ENCODE peak calls at places on chromosome 9, in ten cellular contexts. W, B, D, E, F, Y, S, J, V and P are unnamed samples.

GRCh38 chr9:123266655-123267421 is 1.5 kb downstream of the STRBP start:
- DNase-seq in F (no peak), E (no peak), D (no peak), V (no peak), S (no peak), B (no peak), W (no peak), J (no peak), Y (no peak), P (no peak)

GRCh38 chr9:23254404-23255184 is 571.4 kb downstream of the ELAVL2 start:
- DNase-seq in E (no peak), B (no peak), W (no peak), S (no peak), Y (no peak), J (no peak), F (no peak), V (no peak), D (no peak), P (no peak)

GRCh38 chr9:93666279-93666784 is 89.9 kb downstream of the PHF2 start:
- DNase-seq in E (no peak), Y (no peak), V (no peak), J (peak), S (no peak), B (no peak), F (peak), W (no peak), D (no peak), P (no peak)

GRCh38 chr9:36191290-36191645 is 547 bp downstream of the CLTA start:
- DNase-seq in S (no peak), W (no peak), F (peak), E (peak), J (peak), V (no peak), B (peak), D (no peak), Y (no peak), P (peak)

GRCh38 chr9:34578241-34579096 is 11.1 kb downstream of the CNTFR start:
- DNase-seq in V (no peak), J (peak), F (no peak), D (peak), W (peak), B (peak), S (no peak), E (peak), Y (no peak), P (peak)

GRCh38 chr9:1869843-1870242 is 145.3 kb upstream of the SMARCA2 start:
- DNase-seq in S (peak), F (no peak), W (no peak), E (peak), Y (peak), D (no peak), B (peak), J (peak), V (peak), P (peak)

GRCh38 chr9:116592926-116593325 is 94.2 kb upstream of the TRIM32 start:
- DNase-seq in B (peak), V (no peak), Y (no peak), E (no peak), F (no peak), S (no peak), D (no peak), J (no peak), W (no peak), P (peak)

GRCh38 chr9:93650448-93650847 is 74.1 kb downstream of the PHF2 start:
- DNase-seq in Y (no peak), E (no peak), S (no peak), B (no peak), J (peak), D (no peak), V (no peak), W (no peak), F (peak), P (no peak)

GRCh38 chr9:3241290-3241689 is 284.5 kb downstream of the RFX3 start:
- DNase-seq in J (no peak), W (peak), Y (no peak), F (no peak), D (no peak), E (peak), V (no peak), S (no peak), B (peak), P (peak)

GRCh38 chr9:134375011-134375390 is 48.7 kb downstream of the RXRA start:
- DNase-seq in Y (peak), S (no peak), F (peak), E (peak), B (no peak), D (no peak), V (no peak), W (no peak), J (peak), P (peak)

GRCh38 chr9:70874451-70874850 is 247.0 kb downstream of the TRPM3 start:
- DNase-seq in D (no peak), J (no peak), W (peak), S (no peak), B (no peak), Y (no peak), E (peak), V (no peak), F (no peak), P (peak)

GRCh38 chr9:122168356-122168755 is 8.6 kb downstream of the MORN5 start:
- DNase-seq in D (no peak), F (no peak), S (no peak), E (no peak), Y (no peak), J (no peak), B (no peak), V (no peak), W (no peak), P (no peak)

GRCh38 chr9:138049779-138050471 is 172.3 kb downstream of the CACNA1B start:
- DNase-seq in J (no peak), V (no peak), W (no peak), F (no peak), Y (no peak), E (no peak), D (no peak), B (no peak), S (no peak), P (no peak)

GRCh38 chr9:93963969-93964368 is 8.8 kb upstream of the BARX1 start:
- DNase-seq in F (no peak), E (peak), B (no peak), V (no peak), Y (no peak), S (no peak), D (peak), W (no peak), J (no peak), P (no peak)

GRCh38 chr9:20941177-20941690 is 90.2 kb downstream of the HACD4 start:
- DNase-seq in E (peak), S (peak), B (peak), J (peak), D (peak), W (peak), V (peak), F (no peak), Y (peak), P (peak)

GRCh38 chr9:20649381-20649780 is 27.1 kb upstream of the MLLT3 start:
- DNase-seq in S (no peak), V (no peak), W (no peak), E (peak), D (no peak), J (no peak), B (peak), F (no peak), Y (no peak), P (peak)

GRCh38 chr9:134182554-134183219 is 18.3 kb upstream of the RNU6ATAC start:
- DNase-seq in Y (no peak), S (no peak), V (no peak), D (peak), J (peak), W (no peak), E (no peak), B (peak), F (no peak), P (peak)

GRCh38 chr9:113582698-113583200 is 119.2 kb downstream of the RGS3 start:
- DNase-seq in V (no peak), Y (no peak), D (no peak), J (no peak), W (no peak), F (no peak), E (no peak), S (no peak), B (no peak), P (no peak)

GRCh38 chr9:94937214-94937903 is 210.9 kb downstream of the AOPEP start:
- DNase-seq in J (no peak), Y (no peak), W (peak), V (peak), E (peak), D (peak), F (no peak), S (no peak), B (peak), P (peak)

GRCh38 chr9:371349-371748 is 156.7 kb downstream of the DOCK8 start:
- DNase-seq in J (peak), V (no peak), Y (no peak), E (no peak), S (no peak), B (peak), D (no peak), F (no peak), W (no peak), P (no peak)

GRCh38 chr9:127175764-127176163 is 53.3 kb upstream of the ANGPTL2 start:
- DNase-seq in E (no peak), Y (no peak), S (no peak), J (no peak), D (no peak), B (no peak), V (no peak), F (no peak), W (no peak), P (peak)

GRCh38 chr9:121786998-121787422 is 135.6 kb downstream of the DAB2IP start:
- DNase-seq in Y (no peak), F (no peak), S (no peak), W (no peak), J (no peak), V (no peak), B (no peak), E (no peak), D (no peak), P (no peak)

GRCh38 chr9:128723352-128723865 is 518 bp downstream of the ZDHHC12 start:
- DNase-seq in W (no peak), V (no peak), F (no peak), D (no peak), Y (no peak), J (no peak), E (no peak), S (no peak), B (no peak), P (no peak)

GRCh38 chr9:90983394-90983793 is 181.8 kb downstream of the SYK start:
- DNase-seq in D (no peak), E (no peak), V (no peak), Y (no peak), F (no peak), J (no peak), B (no peak), S (no peak), W (no peak), P (no peak)

GRCh38 chr9:9257999-9258398 is 1354.8 kb downstream of the PTPRD start:
- DNase-seq in J (no peak), W (no peak), B (no peak), D (no peak), S (no peak), E (no peak), V (no peak), Y (no peak), F (no peak), P (no peak)

GRCh38 chr9:116891438-116891837 is 204.3 kb downstream of the TRIM32 start:
- DNase-seq in V (no peak), F (no peak), Y (no peak), W (no peak), B (no peak), J (no peak), E (no peak), D (no peak), S (no peak), P (no peak)

GRCh38 chr9:88025411-88026132 is 51.2 kb upstream of the CDK20 start:
- DNase-seq in D (no peak), J (no peak), V (no peak), B (no peak), Y (no peak), E (no peak), S (no peak), W (no peak), F (no peak), P (no peak)
- TF ChIP-seq CTCF in D (no peak), J (no peak), V (no peak), B (no peak), Y (no peak), E (no peak), S (peak), W (no peak), F (no peak), P (no peak)

DNA sequence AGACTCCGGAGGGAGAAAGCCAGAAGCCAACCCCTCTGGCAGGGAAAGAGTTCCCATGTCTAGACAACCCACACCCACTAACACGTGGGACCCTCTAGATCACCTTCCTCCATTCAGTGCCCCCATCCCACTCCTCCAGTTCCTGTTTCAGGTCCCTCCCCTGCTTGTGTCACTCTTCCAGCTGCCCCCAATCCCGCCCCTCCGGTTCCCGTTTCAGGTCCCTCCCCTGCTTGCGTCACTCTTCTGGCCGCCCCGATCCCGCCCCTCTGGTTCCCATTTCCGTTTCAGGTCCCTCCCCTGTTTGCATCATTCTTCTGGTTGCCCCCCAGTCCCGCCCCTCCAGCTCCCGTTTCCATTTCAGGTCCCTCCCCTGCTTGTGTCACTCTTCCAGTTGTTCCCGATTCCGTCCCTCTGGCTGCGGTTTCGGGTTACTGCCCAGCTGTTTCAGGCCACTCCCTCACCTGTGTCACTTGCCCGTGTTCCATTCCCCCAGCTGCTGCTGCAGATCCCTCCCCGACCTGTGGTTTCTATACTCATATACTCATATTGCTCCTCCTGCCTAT is 64.8 kb upstream of the RANBP6 start:
- DNase-seq in F (peak), S (peak), D (peak), V (peak), Y (peak), J (no peak), W (peak), B (peak), E (peak), P (peak)
- H3K4me3 ChIP-seq in F (peak), S (peak), D (peak), V (peak), Y (peak), J (no peak), W (peak), B (peak), E (peak), P (peak)

DNA sequence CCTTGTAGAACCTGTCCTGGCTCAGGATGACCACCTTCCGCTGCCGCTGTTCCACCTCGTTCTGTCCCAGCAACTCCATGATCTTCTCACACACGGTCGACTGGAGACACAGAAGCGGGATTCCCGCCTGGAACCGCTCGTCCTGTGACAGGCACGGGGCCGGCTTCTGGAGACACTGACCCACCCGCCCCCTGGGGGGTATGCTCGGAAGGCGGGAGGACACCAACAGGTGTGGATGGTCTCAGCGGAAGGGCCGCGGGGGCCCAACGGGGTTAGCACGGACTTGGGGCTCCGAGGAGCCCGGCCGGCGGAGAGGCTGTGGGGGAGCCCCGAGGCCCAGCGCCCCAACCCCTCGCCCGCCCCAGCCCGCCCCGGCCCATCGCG is 525 bp downstream of the UCK1 start:
- DNase-seq in V (peak), Y (peak), D (peak), F (peak), W (no peak), S (peak), J (peak), E (peak), B (peak), P (peak)
- TF ChIP-seq CTCF in V (no peak), Y (no peak), D (no peak), F (no peak), W (no peak), S (no peak), J (peak), E (peak), B (peak), P (no peak)

GRCh38 chr9:37210737-37211523 is 90.6 kb downstream of the ZCCHC7 start:
- DNase-seq in E (no peak), Y (no peak), V (no peak), F (no peak), W (no peak), D (peak), S (no peak), B (no peak), J (no peak), P (no peak)

GRCh38 chr9:37206121-37206620 is 85.8 kb downstream of the ZCCHC7 start:
- DNase-seq in S (no peak), J (no peak), V (no peak), D (no peak), Y (no peak), B (no peak), E (no peak), W (no peak), F (no peak), P (no peak)

GRCh38 chr9:37215456-37216229 is 95.3 kb downstream of the ZCCHC7 start:
- DNase-seq in E (peak), Y (no peak), D (peak), J (no peak), S (no peak), W (no peak), V (no peak), B (peak), F (no peak), P (peak)

GRCh38 chr9:37212435-37212834 is 92.1 kb downstream of the ZCCHC7 start:
- DNase-seq in E (no peak), J (no peak), F (no peak), Y (no peak), D (no peak), V (no peak), S (no peak), B (no peak), W (no peak), P (no peak)

GRCh38 chr9:37209431-37210386 is 89.3 kb downstream of the ZCCHC7 start:
- DNase-seq in J (peak), S (peak), V (no peak), B (peak), Y (no peak), D (no peak), F (no peak), W (no peak), E (no peak), P (no peak)
- H3K4me3 ChIP-seq in J (no peak), S (no peak), V (no peak), B (no peak), Y (no peak), D (no peak), F (no peak), W (no peak), E (no peak), P (no peak)

GRCh38 chr9:5858833-5859232 is 25.9 kb upstream of the ERMP1 start:
- DNase-seq in W (no peak), S (no peak), J (no peak), D (no peak), Y (no peak), V (no peak), F (no peak), B (no peak), E (no peak), P (no peak)
- TF ChIP-seq CTCF in W (no peak), S (no peak), J (no peak), D (no peak), Y (no peak), V (no peak), F (no peak), B (no peak), E (no peak), P (no peak)

GRCh38 chr9:13139641-13140171 is 139.8 kb downstream of the MPDZ start:
- DNase-seq in J (no peak), V (peak), E (peak), Y (no peak), F (no peak), S (peak), D (peak), W (peak), B (peak), P (peak)
- H3K4me3 ChIP-seq in J (no peak), V (no peak), E (peak), Y (no peak), F (no peak), S (no peak), D (peak), W (peak), B (no peak), P (peak)